ENCODE peak calls at places on chromosomes 4 and X, in four cellular contexts. T is left ventricle myocardium inferior, Q is lower lobe of right lung, Y is cardiac muscle cell. B is an unnamed sample.

GRCh38 chrX:141714680-141715079 is 16.1 kb upstream of the SPANXD start:
- DNase-seq in Q (no peak), Y (no peak), T (no peak), B (no peak)

GRCh38 chr4:121951570-121952110 is at the start of gene TRPC3:
- DNase-seq in Y (peak; percentile 71), Q (peak; percentile 54), T (peak; percentile 23), B (peak; percentile 11)

GRCh38 chr4:181792641-181793612 is 450.3 kb upstream of the TENM3 start:
- DNase-seq in Y (no peak), Q (no peak), T (no peak), B (no peak)

GRCh38 chr4:25131925-25132324 is 28.3 kb downstream of the SEPSECS start:
- DNase-seq in T (no peak), Y (no peak), Q (no peak), B (no peak)

GRCh38 chrX:126985960-126986359 is 166.4 kb downstream of the PRR32 start:
- DNase-seq in Q (no peak), Y (no peak), T (no peak), B (no peak)

GRCh38 chr4:118964891-118965411 is 76.3 kb downstream of the SYNPO2 start:
- DNase-seq in Y (no peak), Q (no peak), T (no peak), B (no peak)

GRCh38 chr4:29033703-29034102 is 1686.5 kb upstream of the PCDH7 start:
- DNase-seq in Y (no peak), Q (no peak), T (no peak), B (no peak)

GRCh38 chrX:7158468-7158990 is 10.6 kb upstream of the PUDP start:
- DNase-seq in Q (no peak), Y (no peak), T (no peak), B (no peak)

GRCh38 chrX:139932077-139932900 is 564 bp downstream of the ATP11C start:
- DNase-seq in T (peak; percentile 51), Q (peak; percentile 62), Y (peak; percentile 61), B (peak; percentile 19)

GRCh38 chr4:76448211-76448610 is 13.2 kb downstream of the SHROOM3 start:
- DNase-seq in T (no peak), Q (no peak), Y (no peak), B (no peak)

GRCh38 chr4:28469886-28470285 is 1609.2 kb downstream of the STIM2 start:
- DNase-seq in Y (no peak), Q (no peak), T (no peak), B (no peak)

GRCh38 chrX:150643271-150643670 is 49.9 kb upstream of the MTMR1 start:
- DNase-seq in Y (no peak), Q (no peak), T (no peak), B (no peak)

GRCh38 chrX:68504237-68504636 is 5.4 kb downstream of the YIPF6 start:
- DNase-seq in Q (no peak), Y (no peak), T (no peak), B (no peak)

GRCh38 chr4:55358668-55359067 is 12.6 kb downstream of the SRD5A3 start:
- DNase-seq in Q (no peak), Y (no peak), T (no peak), B (no peak)

GRCh38 chr4:159946983-159947645 is 844.2 kb downstream of the RAPGEF2 start:
- DNase-seq in Y (peak; percentile 72), T (no peak), Q (no peak), B (no peak)

GRCh38 chr4:69984030-69984443 is 11.7 kb upstream of the STATH start:
- DNase-seq in Q (no peak), Y (peak; percentile 47), T (no peak), B (no peak)

GRCh38 chr4:19961092-19961491 is 290.6 kb upstream of the SLIT2 start:
- DNase-seq in Q (no peak), T (no peak), Y (no peak), B (no peak)

GRCh38 chrX:9746148-9746880 is 19.3 kb downstream of the GPR143 start:
- DNase-seq in T (no peak), Q (no peak), Y (no peak), B (no peak)

GRCh38 chrX:140724337-140725105 is 15.0 kb downstream of the LINC00632 start:
- DNase-seq in T (no peak), Y (no peak), Q (no peak), B (no peak)

GRCh38 chrX:103428525-103428924 is 52.2 kb downstream of the BEX3 start:
- DNase-seq in Q (no peak), Y (no peak), T (no peak), B (no peak)

GRCh38 chr4:158253350-158253980 is 43.2 kb downstream of the TMEM144 start:
- DNase-seq in Q (no peak), T (no peak), Y (peak; percentile 67), B (no peak)

GRCh38 chr4:109921384-109921808 is 8.7 kb downstream of the EGF start:
- DNase-seq in T (no peak), Y (no peak), Q (no peak), B (no peak)

GRCh38 chr4:142405021-142405991 is 440.8 kb downstream of the INPP4B start:
- DNase-seq in T (peak; percentile 23), Q (peak; percentile 40), Y (peak; percentile 25), B (peak; percentile 54)

GRCh38 chr4:61275214-61275613 is 75.1 kb downstream of the ADGRL3 start:
- DNase-seq in T (no peak), Y (no peak), Q (no peak), B (no peak)

GRCh38 chrX:42948723-42949122 is 170.8 kb upstream of the PPP1R2C start:
- DNase-seq in Q (no peak), T (no peak), Y (no peak), B (no peak)

GRCh38 chrX:42943051-42943450 is 165.1 kb upstream of the PPP1R2C start:
- DNase-seq in T (no peak), Y (no peak), Q (no peak), B (no peak)

GRCh38 chrX:42946544-42947223 is 168.7 kb upstream of the PPP1R2C start:
- DNase-seq in Y (no peak), Q (no peak), T (no peak), B (no peak)

GRCh38 chrX:42941671-42942070 is 163.7 kb upstream of the PPP1R2C start:
- DNase-seq in Y (no peak), T (no peak), Q (no peak), B (no peak)

DNA sequence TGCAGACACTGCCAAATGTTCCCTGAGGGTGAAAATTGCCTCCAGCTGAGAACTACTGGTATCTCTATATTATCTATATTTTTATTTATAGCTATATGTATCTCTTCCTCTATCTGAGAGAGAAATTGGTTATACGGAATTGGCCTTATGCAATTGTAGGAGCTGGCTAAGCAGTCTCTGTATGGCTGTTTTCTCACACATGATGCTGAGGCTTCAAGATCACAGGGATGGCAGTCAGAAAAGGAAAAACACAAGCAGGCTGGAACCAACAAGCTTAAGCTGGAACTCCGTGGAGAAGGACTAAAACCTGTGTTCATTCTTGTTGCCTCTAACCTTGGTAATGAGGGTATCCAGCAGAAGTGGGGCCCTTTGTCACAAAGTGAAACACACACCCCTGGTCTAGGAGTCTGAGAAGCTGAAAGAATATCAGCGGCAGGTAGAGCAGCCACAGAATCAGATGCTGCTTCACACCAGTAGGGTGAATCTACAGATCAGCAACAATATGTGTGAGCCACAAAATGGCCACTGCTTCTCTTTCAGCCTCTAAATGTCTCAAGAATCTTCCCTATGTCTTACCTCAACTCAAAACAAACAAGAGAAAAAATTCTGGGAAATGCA is 166.5 kb upstream of the PPP1R2C start:
- DNase-seq in Y (no peak), T (no peak), Q (no peak), B (no peak)
- TF ChIP-seq CTCF in Y (no peak), T (no peak), Q (no peak), B (no peak)

DNA sequence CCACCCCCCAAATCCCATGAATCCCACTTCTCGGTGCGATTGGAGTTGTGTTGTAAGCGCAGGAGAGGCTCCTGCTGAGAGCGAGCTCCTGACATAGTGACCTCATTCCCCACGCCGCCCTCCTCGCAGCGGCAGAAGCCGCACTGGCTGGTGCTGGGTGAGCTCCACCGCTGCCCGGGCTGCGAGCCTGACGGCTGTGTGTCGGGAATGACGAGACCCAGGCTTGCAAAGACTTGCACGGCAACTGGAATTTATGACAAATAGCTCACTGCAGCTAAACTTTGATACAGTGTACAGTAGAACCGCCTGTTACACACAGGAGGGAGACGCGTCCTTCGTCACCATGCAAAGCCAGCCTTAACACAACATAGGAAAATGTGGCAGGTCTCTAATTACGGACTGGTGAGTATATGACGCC is 82.4 kb downstream of the STOX2 start:
- DNase-seq in T (peak; percentile 77), Q (peak; percentile 69), Y (peak; percentile 65), B (peak; percentile 78)
- H3K27ac ChIP-seq in T (peak overlapping the region; percentile 94), Q (peak overlapping the region; percentile 64), Y (peak overlapping the region; percentile 78), B (peak overlapping the region; percentile 89)

GRCh38 chr4:27081675-27082579 is 221.3 kb downstream of the STIM2 start:
- DNase-seq in Q (no peak), Y (no peak), T (no peak), B (no peak)

GRCh38 chr4:27087306-27088045 is 226.8 kb downstream of the STIM2 start:
- DNase-seq in T (no peak), Q (no peak), Y (no peak), B (no peak)

GRCh38 chr4:27088491-27088890 is 227.8 kb downstream of the STIM2 start:
- DNase-seq in T (no peak), Q (no peak), Y (no peak), B (no peak)

GRCh38 chr4:27082786-27083185 is 222.1 kb downstream of the STIM2 start:
- DNase-seq in T (no peak), Y (no peak), Q (no peak), B (no peak)

DNA sequence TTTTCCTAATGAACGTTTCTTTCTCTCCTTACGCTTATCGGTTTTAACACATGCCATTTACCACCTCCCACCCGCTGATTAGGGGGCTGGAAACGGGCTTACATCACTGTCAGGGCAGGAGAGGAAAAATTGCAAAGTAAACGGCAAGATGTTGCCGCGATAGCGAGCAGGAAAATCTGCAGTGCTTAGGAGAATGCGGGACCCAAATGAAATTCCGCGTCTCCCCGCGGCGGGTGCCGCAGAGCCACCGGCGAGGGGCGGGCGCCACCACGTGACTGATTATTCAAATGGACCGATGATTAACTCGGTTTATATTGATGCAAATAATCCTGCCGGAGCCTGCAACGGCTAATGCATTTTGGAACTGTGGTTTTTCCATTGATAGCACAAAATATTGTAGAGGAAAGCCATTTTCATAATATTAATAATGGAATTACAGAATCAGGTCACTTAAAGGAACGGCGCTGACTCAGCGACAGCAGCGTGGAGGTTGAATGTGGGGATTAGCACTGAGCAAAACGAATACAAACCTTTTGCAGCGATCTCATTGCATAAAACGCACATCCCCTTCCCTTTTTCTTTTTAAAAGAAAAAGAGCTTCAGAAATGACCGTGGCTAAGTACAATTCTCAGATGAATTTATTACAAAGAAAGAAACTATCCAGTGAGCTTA is 224.2 kb downstream of the STIM2 start:
- DNase-seq in Y (peak; percentile 65), Q (peak; percentile 53), T (peak; percentile 24), B (no peak)
- TF ChIP-seq CTCF in Y (no peak), Q (peak; percentile 23), T (no peak), B (no peak)

GRCh38 chr4:78960926-78961325 is 21.7 kb upstream of the PAQR3 start:
- DNase-seq in Y (no peak), T (no peak), Q (no peak), B (no peak)
- H3K27ac ChIP-seq in Y (no peak overlapping the region), T (no peak overlapping the region), Q (no peak overlapping the region), B (no peak overlapping the region)

GRCh38 chr4:87425711-87426110 is 3.3 kb downstream of the NUDT9 start:
- DNase-seq in Q (no peak), T (no peak), Y (no peak), B (no peak)
- TF ChIP-seq CTCF in Q (no peak), T (no peak), Y (no peak), B (no peak)

DNA sequence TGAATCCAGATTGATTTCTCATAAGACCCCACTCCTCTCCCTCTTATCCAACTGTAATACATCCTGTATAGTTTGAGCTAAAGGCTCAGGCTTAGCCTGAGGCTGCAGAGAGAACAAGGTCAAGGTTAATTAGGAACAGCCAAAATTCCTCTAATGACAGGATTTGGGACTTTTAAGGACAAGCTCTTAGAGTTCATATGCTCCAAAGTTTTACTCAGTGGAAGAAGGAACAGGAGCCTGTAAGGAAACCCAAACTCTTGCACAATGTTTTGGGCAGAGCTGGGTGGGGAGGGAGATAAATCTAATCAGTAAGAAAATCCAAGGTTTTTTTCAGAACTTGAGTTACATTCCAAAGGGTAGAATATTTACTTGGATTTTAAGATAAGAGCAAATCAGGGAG is 238.8 kb downstream of the QDPR start:
- DNase-seq in Y (no peak), T (no peak), Q (no peak), B (no peak)
- H3K27ac ChIP-seq in Y (no peak overlapping the region), T (no peak overlapping the region), Q (no peak overlapping the region), B (no peak overlapping the region)

B was measured in gastrocnemius medialis.